ENCODE peak calls at places on chromosomes 1 and 21, in eight cellular contexts. One of them, this sample, is unnamed.

GRCh38 chr1:18154431-18155194 is 47.0 kb downstream of the IGSF21 start:
- DNase-seq in fibroblast of lung: no peak
- DNase-seq in hepatocyte: no peak
- DNase-seq in body of pancreas: no peak
- DNase-seq in foreskin fibroblast: no peak
- DNase-seq in fibroblast of the aortic adventitia: no peak
- DNase-seq in stomach: no peak
- DNase-seq in thyroid gland: no peak
- DNase-seq in this sample: no peak

GRCh38 chr1:89552481-89553194 is 28.0 kb downstream of the LRRC8B start:
- DNase-seq in foreskin fibroblast: no peak
- DNase-seq in thyroid gland: no peak
- DNase-seq in hepatocyte: no peak
- DNase-seq in fibroblast of the aortic adventitia: peak
- DNase-seq in stomach: no peak
- DNase-seq in body of pancreas: no peak
- DNase-seq in fibroblast of lung: no peak
- DNase-seq in this sample: peak

GRCh38 chr1:212952596-212952995 is 2.3 kb downstream of the VASH2 start:
- DNase-seq in stomach: no peak
- DNase-seq in body of pancreas: no peak
- DNase-seq in hepatocyte: no peak
- DNase-seq in foreskin fibroblast: no peak
- DNase-seq in fibroblast of lung: no peak
- DNase-seq in fibroblast of the aortic adventitia: no peak
- DNase-seq in thyroid gland: no peak
- DNase-seq in this sample: no peak

GRCh38 chr1:165025805-165026204 is 330.7 kb downstream of the LMX1A start:
- DNase-seq in hepatocyte: no peak
- DNase-seq in fibroblast of lung: no peak
- DNase-seq in body of pancreas: no peak
- DNase-seq in thyroid gland: no peak
- DNase-seq in fibroblast of the aortic adventitia: no peak
- DNase-seq in stomach: no peak
- DNase-seq in foreskin fibroblast: no peak
- DNase-seq in this sample: no peak

GRCh38 chr1:206466840-206467649 is 3.2 kb upstream of the IKBKE start:
- DNase-seq in fibroblast of the aortic adventitia: no peak
- DNase-seq in fibroblast of lung: no peak
- DNase-seq in thyroid gland: no peak
- DNase-seq in foreskin fibroblast: no peak
- DNase-seq in hepatocyte: no peak
- DNase-seq in stomach: no peak
- DNase-seq in body of pancreas: no peak
- DNase-seq in this sample: no peak

GRCh38 chr1:2530501-2531361 is 668 bp upstream of the HES5 start:
- DNase-seq in hepatocyte: no peak
- DNase-seq in thyroid gland: peak
- DNase-seq in body of pancreas: peak
- DNase-seq in fibroblast of the aortic adventitia: no peak
- DNase-seq in foreskin fibroblast: no peak
- DNase-seq in fibroblast of lung: no peak
- DNase-seq in stomach: peak
- DNase-seq in this sample: no peak

GRCh38 chr1:116064616-116065015 is 46.6 kb upstream of the MAB21L3 start:
- DNase-seq in stomach: no peak
- DNase-seq in fibroblast of lung: peak
- DNase-seq in foreskin fibroblast: peak
- DNase-seq in hepatocyte: no peak
- DNase-seq in thyroid gland: no peak
- DNase-seq in body of pancreas: no peak
- DNase-seq in fibroblast of the aortic adventitia: peak
- DNase-seq in this sample: no peak

GRCh38 chr1:56831874-56832693 is 12.9 kb upstream of the FYB2 start:
- DNase-seq in stomach: peak
- DNase-seq in fibroblast of lung: peak
- DNase-seq in body of pancreas: peak
- DNase-seq in hepatocyte: peak
- DNase-seq in foreskin fibroblast: peak
- DNase-seq in fibroblast of the aortic adventitia: peak
- DNase-seq in thyroid gland: peak
- DNase-seq in this sample: peak

GRCh38 chr1:202553560-202554038 is 156.7 kb downstream of the SYT2 start:
- DNase-seq in fibroblast of the aortic adventitia: peak
- DNase-seq in stomach: no peak
- DNase-seq in hepatocyte: peak
- DNase-seq in body of pancreas: peak
- DNase-seq in fibroblast of lung: peak
- DNase-seq in thyroid gland: no peak
- DNase-seq in foreskin fibroblast: no peak
- DNase-seq in this sample: no peak

GRCh38 chr1:112743174-112744018 is 28.3 kb upstream of the PPM1J start:
- DNase-seq in thyroid gland: peak
- DNase-seq in stomach: no peak
- DNase-seq in fibroblast of lung: peak
- DNase-seq in fibroblast of the aortic adventitia: peak
- DNase-seq in foreskin fibroblast: no peak
- DNase-seq in hepatocyte: no peak
- DNase-seq in body of pancreas: no peak
- DNase-seq in this sample: no peak

GRCh38 chr1:26025517-26025916 is 3.9 kb downstream of the EXTL1 start:
- DNase-seq in thyroid gland: no peak
- DNase-seq in foreskin fibroblast: no peak
- DNase-seq in hepatocyte: no peak
- DNase-seq in fibroblast of the aortic adventitia: no peak
- DNase-seq in fibroblast of lung: no peak
- DNase-seq in stomach: no peak
- DNase-seq in body of pancreas: no peak
- DNase-seq in this sample: no peak

GRCh38 chr1:222523852-222524251 is 24.1 kb downstream of the HHIPL2 start:
- DNase-seq in body of pancreas: no peak
- DNase-seq in hepatocyte: no peak
- DNase-seq in stomach: no peak
- DNase-seq in foreskin fibroblast: no peak
- DNase-seq in thyroid gland: no peak
- DNase-seq in fibroblast of the aortic adventitia: peak
- DNase-seq in fibroblast of lung: peak
- DNase-seq in this sample: no peak

GRCh38 chr1:56904706-56905105 is 50.1 kb downstream of the C8A start:
- DNase-seq in thyroid gland: no peak
- DNase-seq in fibroblast of the aortic adventitia: peak
- DNase-seq in stomach: no peak
- DNase-seq in fibroblast of lung: peak
- DNase-seq in hepatocyte: no peak
- DNase-seq in foreskin fibroblast: peak
- DNase-seq in body of pancreas: no peak
- DNase-seq in this sample: no peak

GRCh38 chr1:201771466-201771865 is 57.5 kb upstream of the IPO9 start:
- DNase-seq in hepatocyte: no peak
- DNase-seq in foreskin fibroblast: no peak
- DNase-seq in fibroblast of the aortic adventitia: peak
- DNase-seq in stomach: no peak
- DNase-seq in body of pancreas: no peak
- DNase-seq in fibroblast of lung: peak
- DNase-seq in thyroid gland: no peak
- DNase-seq in this sample: no peak

GRCh38 chr1:179366093-179366800 is 476 bp downstream of the AXDND1 start:
- DNase-seq in foreskin fibroblast: no peak
- DNase-seq in body of pancreas: no peak
- DNase-seq in fibroblast of the aortic adventitia: no peak
- DNase-seq in thyroid gland: peak
- DNase-seq in hepatocyte: peak
- DNase-seq in stomach: no peak
- DNase-seq in fibroblast of lung: peak
- DNase-seq in this sample: peak

GRCh38 chr1:221637641-221638041 is 104.2 kb downstream of the DUSP10 start:
- DNase-seq in foreskin fibroblast: peak
- DNase-seq in stomach: no peak
- DNase-seq in fibroblast of lung: peak
- DNase-seq in hepatocyte: no peak
- DNase-seq in fibroblast of the aortic adventitia: peak
- DNase-seq in thyroid gland: peak
- DNase-seq in body of pancreas: peak
- DNase-seq in this sample: no peak

GRCh38 chr1:89590341-89591080 is 42.4 kb upstream of the LRRC8C start:
- DNase-seq in hepatocyte: no peak
- DNase-seq in thyroid gland: no peak
- DNase-seq in fibroblast of the aortic adventitia: no peak
- DNase-seq in stomach: no peak
- DNase-seq in body of pancreas: no peak
- DNase-seq in foreskin fibroblast: no peak
- DNase-seq in fibroblast of lung: no peak
- DNase-seq in this sample: no peak

DNA sequence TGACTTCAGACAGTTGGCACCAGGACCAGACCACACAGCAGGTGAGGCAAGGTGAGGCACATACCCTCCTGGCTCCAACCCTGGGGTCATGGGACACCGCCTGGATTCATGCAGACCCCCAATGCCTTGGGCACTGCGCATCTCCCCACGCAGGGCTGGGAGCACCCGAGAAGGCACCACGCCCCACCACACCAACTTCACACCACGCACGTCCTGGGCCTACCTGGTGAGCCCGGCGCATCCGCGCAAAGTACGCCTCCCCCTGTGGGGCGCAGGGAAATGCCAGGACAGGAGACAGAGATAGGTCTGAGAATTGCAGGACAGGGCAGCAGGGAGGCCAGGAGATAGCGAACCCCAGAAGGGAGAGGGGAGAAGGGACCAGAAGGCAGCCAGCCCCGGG is 58.5 kb downstream of the LDLRAD2 start:
- DNase-seq in body of pancreas: no peak
- DNase-seq in foreskin fibroblast: no peak
- DNase-seq in thyroid gland: no peak
- DNase-seq in hepatocyte: no peak
- DNase-seq in stomach: no peak
- DNase-seq in fibroblast of lung: no peak
- DNase-seq in fibroblast of the aortic adventitia: no peak
- DNase-seq in this sample: no peak
- TF ChIP-seq CTCF in body of pancreas: no peak
- TF ChIP-seq CTCF in foreskin fibroblast: no peak
- TF ChIP-seq CTCF in thyroid gland: no peak
- TF ChIP-seq CTCF in hepatocyte: no peak
- TF ChIP-seq CTCF in stomach: no peak
- TF ChIP-seq CTCF in fibroblast of lung: no peak
- TF ChIP-seq CTCF in fibroblast of the aortic adventitia: no peak
- TF ChIP-seq CTCF in this sample: no peak

DNA sequence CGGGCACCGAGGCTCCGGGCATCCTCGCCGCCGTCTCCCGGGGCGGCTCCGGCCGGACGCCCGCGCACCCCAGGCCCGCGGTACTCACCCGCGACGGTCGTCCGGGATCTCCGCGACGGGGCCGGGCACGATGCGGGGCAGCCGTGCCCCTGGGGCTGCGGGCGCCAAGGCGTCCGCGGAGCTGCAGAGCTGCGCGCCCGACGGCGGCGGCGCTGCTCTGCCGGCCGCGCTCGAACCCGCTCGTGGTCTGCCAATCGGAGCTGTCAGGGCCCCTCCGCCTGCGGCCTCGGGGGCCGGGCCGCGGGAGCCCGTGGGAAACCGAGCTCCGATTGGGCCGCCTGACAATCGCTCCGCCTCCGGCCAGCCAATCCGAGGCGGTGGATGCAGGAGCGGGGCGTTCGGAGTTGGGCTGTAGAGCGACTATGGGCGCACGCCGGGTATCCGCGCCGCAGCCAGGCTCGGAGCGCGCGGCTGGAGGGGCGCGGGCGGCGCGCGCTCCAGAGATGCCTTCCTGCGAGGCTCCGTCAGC is 100.6 kb upstream of the SOD1 start:
- DNase-seq in fibroblast of lung: peak
- DNase-seq in foreskin fibroblast: peak
- DNase-seq in thyroid gland: peak
- DNase-seq in body of pancreas: peak
- DNase-seq in hepatocyte: peak
- DNase-seq in stomach: peak
- DNase-seq in fibroblast of the aortic adventitia: peak
- DNase-seq in this sample: peak
- TF ChIP-seq CTCF in fibroblast of lung: no peak
- TF ChIP-seq CTCF in foreskin fibroblast: no peak
- TF ChIP-seq CTCF in thyroid gland: no peak
- TF ChIP-seq CTCF in body of pancreas: no peak
- TF ChIP-seq CTCF in hepatocyte: peak
- TF ChIP-seq CTCF in stomach: no peak
- TF ChIP-seq CTCF in fibroblast of the aortic adventitia: no peak
- TF ChIP-seq CTCF in this sample: no peak

DNA sequence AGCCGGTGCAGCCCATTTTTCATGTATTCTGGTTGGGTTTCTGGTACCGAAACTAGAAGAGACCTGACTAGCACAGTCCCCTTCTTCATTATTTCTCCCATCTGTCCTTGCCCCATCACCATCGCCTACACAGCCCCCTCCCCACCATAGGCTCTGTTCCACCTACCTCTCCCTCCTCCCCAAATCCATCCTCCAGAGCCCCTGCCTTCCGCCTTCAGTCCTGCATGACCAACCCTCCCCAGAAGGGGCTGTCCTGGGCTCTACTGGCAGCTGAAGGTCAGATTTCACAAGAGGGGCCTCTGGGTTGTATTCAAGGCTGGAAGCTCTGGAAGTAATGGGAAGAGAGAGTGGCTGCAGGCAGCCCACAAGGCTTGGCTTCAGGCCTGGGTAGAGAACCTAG is 55.2 kb downstream of the SDC3 start:
- DNase-seq in body of pancreas: no peak
- DNase-seq in stomach: no peak
- DNase-seq in hepatocyte: peak
- DNase-seq in fibroblast of lung: no peak
- DNase-seq in thyroid gland: no peak
- DNase-seq in foreskin fibroblast: no peak
- DNase-seq in fibroblast of the aortic adventitia: no peak
- DNase-seq in this sample: no peak
- TF ChIP-seq CTCF in body of pancreas: no peak
- TF ChIP-seq CTCF in stomach: no peak
- TF ChIP-seq CTCF in hepatocyte: no peak
- TF ChIP-seq CTCF in fibroblast of lung: no peak
- TF ChIP-seq CTCF in thyroid gland: no peak
- TF ChIP-seq CTCF in foreskin fibroblast: no peak
- TF ChIP-seq CTCF in fibroblast of the aortic adventitia: peak
- TF ChIP-seq CTCF in this sample: no peak

DNA sequence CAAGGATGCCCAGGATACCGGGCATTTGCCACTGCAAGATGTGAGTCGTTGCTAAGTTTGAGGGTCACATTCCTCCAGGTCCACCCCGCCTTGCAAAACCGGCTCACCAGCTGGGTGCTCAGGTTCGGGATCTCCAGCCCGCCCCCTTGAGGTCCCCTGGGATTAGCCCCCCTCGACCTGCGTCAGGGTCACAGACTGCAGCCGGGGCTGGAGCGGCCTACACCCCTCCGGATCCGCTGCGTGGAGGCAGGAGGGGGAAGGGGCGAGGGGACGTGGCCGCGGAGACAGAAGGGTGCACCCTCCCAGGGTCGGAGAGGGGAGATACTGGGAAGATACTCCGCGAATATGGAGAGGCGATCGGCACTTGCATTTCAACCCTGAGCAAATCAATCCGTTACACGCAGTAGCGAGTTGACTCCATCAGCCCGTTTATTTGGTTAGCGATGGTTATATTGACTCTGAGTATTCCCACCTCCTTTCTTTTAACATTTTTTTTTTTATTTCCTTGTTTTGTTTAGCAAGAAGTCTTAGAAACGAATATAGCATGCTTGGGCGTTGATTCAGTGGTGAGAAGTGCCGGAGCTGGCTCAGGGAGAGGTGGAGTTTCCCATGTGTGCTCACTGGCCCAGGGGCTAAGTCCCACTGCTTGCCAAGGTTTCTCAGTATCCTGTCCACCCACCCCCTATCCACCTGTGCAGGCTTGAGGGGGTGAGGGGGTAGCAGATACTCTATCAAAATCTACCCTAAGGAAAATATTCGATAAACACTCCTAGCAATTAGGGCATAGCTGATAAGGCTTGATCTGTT is 983 bp downstream of the IFNAR2 start:
- DNase-seq in fibroblast of the aortic adventitia: peak
- DNase-seq in foreskin fibroblast: peak
- DNase-seq in hepatocyte: peak
- DNase-seq in thyroid gland: peak
- DNase-seq in stomach: no peak
- DNase-seq in body of pancreas: peak
- DNase-seq in fibroblast of lung: peak
- DNase-seq in this sample: peak
- TF ChIP-seq CTCF in fibroblast of the aortic adventitia: no peak
- TF ChIP-seq CTCF in foreskin fibroblast: no peak
- TF ChIP-seq CTCF in hepatocyte: peak
- TF ChIP-seq CTCF in thyroid gland: no peak
- TF ChIP-seq CTCF in stomach: no peak
- TF ChIP-seq CTCF in body of pancreas: no peak
- TF ChIP-seq CTCF in fibroblast of lung: no peak
- TF ChIP-seq CTCF in this sample: peak

This sample was measured in GM13977.